ENCODE peak calls at places on chromosomes 12 and 14, in eight cellular contexts. S is MCF 10A; T is activated gamma-delta T cell treated with anti-CD3 and anti-CD28 coated beads, Interleukin-2, amount 50 U/mL, for 16 hours; H is glutamatergic neuron; W is HEK293T; B is NCI-H774; P is putamen; I is pulmonary artery endothelial cell. X is an unnamed sample.

GRCh38 chr12:76962099-76962498 is 83.3 kb upstream of the CSRP2 start:
- DNase-seq in S (no peak), T (no peak), H (no peak), W (no peak), B (no peak), P (no peak), I (no peak), X (no peak)

GRCh38 chr12:1126089-1126488 is 135.1 kb downstream of the ERC1 start:
- DNase-seq in S (no peak), T (no peak), H (no peak), W (no peak), B (no peak), P (no peak), I (no peak), X (no peak)

GRCh38 chr12:129696405-129696804 is 207.4 kb downstream of the TMEM132D start:
- DNase-seq in S (no peak), T (no peak), H (no peak), W (no peak), B (no peak), P (no peak), I (no peak), X (no peak)

GRCh38 chr14:104157303-104157928 is 19.0 kb downstream of the KIF26A start:
- DNase-seq in S (no peak), T (no peak), H (peak), W (no peak), B (no peak), P (no peak), I (no peak), X (no peak)

GRCh38 chr12:49937639-49938300 is 12.8 kb upstream of the AQP2 start:
- DNase-seq in S (no peak), T (no peak), H (no peak), W (no peak), B (no peak), P (no peak), I (no peak), X (no peak)

GRCh38 chr12:81874166-81874565 is 115.0 kb upstream of the PPFIA2 start:
- DNase-seq in S (no peak), T (no peak), H (no peak), W (no peak), B (no peak), P (no peak), I (no peak), X (no peak)

GRCh38 chr14:102316746-102317563 is 2.6 kb upstream of the ZNF839 start:
- DNase-seq in S (peak), T (peak), H (peak), W (peak), B (peak), P (peak), I (peak), X (peak)

GRCh38 chr14:103899316-103899715 is 28.9 kb upstream of the TDRD9 start:
- DNase-seq in S (no peak), T (no peak), H (no peak), W (no peak), B (no peak), P (no peak), I (no peak), X (no peak)

GRCh38 chr12:124837958-124838803 is 25.5 kb downstream of the SCARB1 start:
- DNase-seq in S (peak), T (no peak), H (no peak), W (peak), B (peak), P (peak), I (peak), X (no peak)